ENCODE peak calls at places on chromosomes 4 and X, in four cellular contexts. U is PC-3, Q is upper lobe of right lung, R is uterus. N is an unnamed sample. For H3K36me3, the result is how much of the 10 kb centered on the place peaks cover.

GRCh38 chr4:80243274-80244018 is 23.0 kb upstream of the FGF5 start:
- DNase-seq in Q (no peak), R (no peak), U (no peak), N (no peak)

GRCh38 chr4:87465739-87466366 is 43.5 kb downstream of the NUDT9 start:
- DNase-seq in U (peak), Q (no peak), R (no peak), N (no peak)

GRCh38 chr4:16205298-16206164 is 20.7 kb downstream of the TAPT1 start:
- DNase-seq in U (peak), Q (no peak), R (no peak), N (no peak)

GRCh38 chr4:175635513-175635912 is 176.6 kb downstream of the GPM6A start:
- DNase-seq in U (peak), Q (no peak), R (no peak), N (no peak)

GRCh38 chr4:147658501-147658900 is 25.5 kb downstream of the PRMT9 start:
- DNase-seq in R (no peak), Q (no peak), U (no peak), N (no peak)

GRCh38 chr4:178778500-178778899 is 1336.3 kb upstream of the AGA start:
- DNase-seq in R (no peak), U (no peak), Q (no peak), N (no peak)

GRCh38 chrX:119488749-119489148 is 20.5 kb downstream of the SLC25A5 start:
- DNase-seq in U (peak), R (peak), Q (no peak), N (peak)

GRCh38 chrX:105758784-105759183 is 63.6 kb upstream of the NRK start:
- DNase-seq in U (no peak), R (no peak), Q (no peak), N (no peak)

GRCh38 chr4:48388504-48389154 is 47.3 kb downstream of the SLAIN2 start:
- DNase-seq in R (no peak), Q (no peak), U (no peak), N (no peak)

GRCh38 chr4:52627876-52628275 is 31.2 kb downstream of the USP46 start:
- DNase-seq in R (no peak), Q (no peak), U (no peak), N (no peak)

GRCh38 chr4:184313058-184313709 is 95.5 kb upstream of the ENPP6 start:
- DNase-seq in U (no peak), Q (no peak), R (no peak), N (no peak)

GRCh38 chr4:153257151-153257620 is 52.9 kb downstream of the TRIM2 start:
- DNase-seq in Q (no peak), R (peak), U (no peak), N (no peak)

GRCh38 chr4:47075241-47075640 is 43.9 kb downstream of the GABRB1 start:
- DNase-seq in Q (no peak), U (peak), R (no peak), N (no peak)

GRCh38 chr4:55395529-55396304 is at the start of gene TMEM165:
- DNase-seq in R (peak), U (peak), Q (peak), N (peak)

GRCh38 chrX:38052096-38052495 is 45.7 kb downstream of the SYTL5 start:
- DNase-seq in R (no peak), U (peak), Q (no peak), N (no peak)

GRCh38 chr4:10019521-10020051 is 1.7 kb downstream of the SLC2A9 start:
- DNase-seq in U (no peak), R (no peak), Q (no peak), N (no peak)

GRCh38 chr4:53267026-53267425 is 98.8 kb downstream of the SCFD2 start:
- DNase-seq in R (no peak), Q (no peak), U (no peak), N (no peak)

GRCh38 chrX:115367956-115368355 is 78.4 kb downstream of the LUZP4 start:
- DNase-seq in R (no peak), Q (no peak), U (peak), N (no peak)

GRCh38 chr4:113773014-113773413 is 11.5 kb upstream of the CAMK2D start:
- DNase-seq in U (no peak), Q (no peak), R (no peak), N (no peak)

GRCh38 chr4:152594981-152595916 is 59.4 kb upstream of the FBXW7 start:
- DNase-seq in R (no peak), Q (no peak), U (peak), N (no peak)

GRCh38 chrX:112368371-112368770 is 285.8 kb upstream of the TRPC5 start:
- DNase-seq in Q (no peak), U (no peak), R (no peak), N (no peak)
- TF ChIP-seq CTCF in Q (no peak), U (peak), R (no peak), N (no peak)

DNA sequence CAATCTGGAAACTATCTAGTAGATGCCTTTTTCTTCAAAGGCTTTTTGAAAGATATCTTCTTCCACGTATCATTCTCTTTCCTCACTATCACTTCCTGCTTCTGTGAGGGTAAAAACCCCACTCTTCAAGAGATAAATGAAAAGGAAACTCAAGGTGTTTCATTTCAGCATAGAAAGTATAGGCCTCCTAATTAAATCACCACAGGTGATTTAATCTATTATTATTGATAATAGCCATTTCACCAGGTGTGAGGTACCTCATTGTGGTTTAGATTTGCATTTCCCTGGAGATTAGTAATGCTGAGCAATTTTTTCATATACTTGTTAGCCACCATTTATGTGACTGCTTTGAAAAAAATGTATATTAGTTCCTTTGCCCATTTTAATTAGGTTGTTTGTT is 92.0 kb upstream of the EMCN start:
- DNase-seq in R (no peak), Q (no peak), U (no peak), N (no peak)
- H3K27ac ChIP-seq in R (no peak), Q (no peak), U (no peak), N (no peak)

DNA sequence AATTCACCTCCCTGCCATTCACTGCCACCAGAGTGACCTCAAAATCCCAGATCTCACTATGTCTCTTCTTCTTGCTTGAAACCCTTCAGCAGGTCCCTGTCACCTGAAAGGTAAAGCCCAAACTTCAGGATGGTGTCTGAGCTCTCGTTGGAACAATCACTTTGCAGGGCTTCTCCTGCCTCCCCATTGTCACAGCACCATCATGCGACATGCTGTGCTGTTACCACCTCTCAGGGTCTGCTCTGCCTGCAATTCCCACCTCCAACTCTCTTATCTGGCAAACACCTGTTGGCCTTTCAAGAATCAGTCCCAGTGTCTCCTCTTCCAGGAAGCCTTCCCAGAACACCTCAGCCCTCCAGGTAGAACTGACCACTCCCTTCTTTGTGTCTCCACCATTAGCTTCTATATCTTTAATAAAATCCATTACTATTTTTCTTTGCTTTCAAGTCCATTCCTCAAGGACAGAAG is 46.2 kb downstream of the SEL1L3 start:
- DNase-seq in U (no peak), R (no peak), Q (no peak), N (no peak)
- H3K36me3 ChIP-seq in U (under half), R (under half), Q (under half), N (under half)

GRCh38 chrX:68921937-68922456 is 93.2 kb downstream of the EFNB1 start:
- DNase-seq in R (no peak), U (no peak), Q (no peak), N (no peak)
- TF ChIP-seq CTCF in R (no peak), U (no peak), Q (no peak), N (no peak)